ENCODE peak calls at places on chromosomes 2 and 18, in four cellular contexts. C, Z, J and A are unnamed samples.

GRCh38 chr2:156341482-156342251 is 9.1 kb upstream of the NR4A2 start:
- DNase-seq in C (peak; percentile 92), Z (peak; percentile 79), J (peak; percentile 92), A (peak; percentile 76)

GRCh38 chr2:64582774-64583340 is 58.7 kb downstream of the AFTPH start:
- DNase-seq in C (no peak), Z (no peak), J (no peak), A (no peak)

GRCh38 chr2:219571311-219572236 is at the start of gene OBSL1:
- DNase-seq in C (peak; percentile 96), Z (peak; percentile 95), J (peak; percentile 38), A (peak; percentile 77)

GRCh38 chr18:44556296-44556695 is 124.4 kb upstream of the SETBP1 start:
- DNase-seq in C (no peak), Z (no peak), J (no peak), A (no peak)

GRCh38 chr18:47235096-47235495 is 16.4 kb downstream of the SKOR2 start:
- DNase-seq in C (no peak), Z (no peak), J (no peak), A (no peak)

GRCh38 chr2:104851236-104852160 is 2.4 kb upstream of the POU3F3 start:
- DNase-seq in C (no peak), Z (peak; percentile 35), J (no peak), A (no peak)

GRCh38 chr2:160252278-160252887 is 52.3 kb upstream of the ITGB6 start:
- DNase-seq in C (no peak), Z (peak; percentile 62), J (peak; percentile 30), A (no peak)

GRCh38 chr18:12014091-12014490 is 32.8 kb downstream of the IMPA2 start:
- DNase-seq in C (no peak), Z (no peak), J (no peak), A (no peak)

GRCh38 chr2:211391206-211391605 is 834.8 kb downstream of the CPS1 start:
- DNase-seq in C (no peak), Z (no peak), J (no peak), A (no peak)

GRCh38 chr2:54617409-54617808 is 106.1 kb upstream of the EML6 start:
- DNase-seq in C (no peak), Z (no peak), J (no peak), A (no peak)

GRCh38 chr18:34224423-34225217 is at the start of gene NOL4:
- DNase-seq in C (peak; percentile 99), Z (peak; percentile 99), J (no peak), A (peak; percentile 63)

GRCh38 chr2:28604284-28604843 is 108.5 kb downstream of the PLB1 start:
- DNase-seq in C (no peak), Z (no peak), J (no peak), A (no peak)

GRCh38 chr18:76971149-76971548 is 148.8 kb downstream of the ZNF236 start:
- DNase-seq in C (no peak), Z (no peak), J (no peak), A (no peak)

GRCh38 chr2:158726906-158727592 is 68.1 kb upstream of the DAPL1 start:
- DNase-seq in C (peak; percentile 27), Z (no peak), J (no peak), A (no peak)

GRCh38 chr2:3117650-3118216 is 259.9 kb downstream of the EIPR1 start:
- DNase-seq in C (peak; percentile 68), Z (peak; percentile 35), J (no peak), A (no peak)

GRCh38 chr18:59704146-59704545 is 6.9 kb upstream of the CCBE1 start:
- DNase-seq in C (no peak), Z (no peak), J (peak; percentile 61), A (no peak)

GRCh38 chr18:25351773-25352628 is at the start of gene ZNF521:
- DNase-seq in C (peak; percentile 92), Z (peak; percentile 88), J (peak; percentile 86), A (peak; percentile 79)

GRCh38 chr2:146077156-146077555 is 1557.2 kb upstream of the ZEB2 start:
- DNase-seq in C (no peak), Z (no peak), J (peak; percentile 2), A (no peak)

GRCh38 chr2:5111581-5111980 is 580.6 kb upstream of the SOX11 start:
- DNase-seq in C (no peak), Z (no peak), J (no peak), A (no peak)

GRCh38 chr18:36149514-36150289 is 20.0 kb downstream of the ELP2 start:
- DNase-seq in C (no peak), Z (no peak), J (no peak), A (no peak)

GRCh38 chr2:33583194-33583938 is 15.7 kb downstream of the FAM98A start:
- DNase-seq in C (peak; percentile 53), Z (peak; percentile 70), J (peak; percentile 39), A (peak; percentile 16)

GRCh38 chr2:14866953-14867352 is 234.4 kb downstream of the LRATD1 start:
- DNase-seq in C (no peak), Z (no peak), J (no peak), A (no peak)

GRCh38 chr2:137675584-137676327 is 288.5 kb upstream of the HNMT start:
- DNase-seq in C (no peak), Z (no peak), J (no peak), A (no peak)

GRCh38 chr2:37688771-37689468 is 17.5 kb upstream of the CDC42EP3 start:
- DNase-seq in C (peak; percentile 80), Z (peak; percentile 50), J (peak; percentile 72), A (no peak)

GRCh38 chr18:50659091-50660003 is 99.5 kb downstream of the MAPK4 start:
- DNase-seq in C (peak; percentile 53), Z (no peak), J (no peak), A (no peak)

GRCh38 chr18:28837100-28837499 is 660.2 kb upstream of the CDH2 start:
- DNase-seq in C (no peak), Z (no peak), J (no peak), A (no peak)

GRCh38 chr2:104901037-104901851 is 47.3 kb downstream of the POU3F3 start:
- DNase-seq in C (peak; percentile 55), Z (no peak), J (no peak), A (no peak)

GRCh38 chr2:227479865-227480475 is 8.0 kb downstream of the AGFG1 start:
- DNase-seq in C (no peak), Z (no peak), J (peak; percentile 45), A (no peak)

GRCh38 chr2:105660489-105660888 is 84.2 kb upstream of the NCK2 start:
- DNase-seq in C (no peak), Z (no peak), J (no peak), A (no peak)

GRCh38 chr2:238239872-238240760 is at the start of gene HES6:
- DNase-seq in C (peak; percentile 95), Z (peak; percentile 95), J (peak; percentile 68), A (peak; percentile 84)

GRCh38 chr2:64609229-64609994 is 44.3 kb downstream of the SERTAD2 start:
- DNase-seq in C (peak; percentile 89), Z (peak; percentile 81), J (no peak), A (peak; percentile 57)

GRCh38 chr18:61618816-61619215 is 274.0 kb downstream of the RNF152 start:
- DNase-seq in C (no peak), Z (no peak), J (no peak), A (no peak)

GRCh38 chr2:37655442-37655841 is 16.0 kb downstream of the CDC42EP3 start:
- DNase-seq in C (no peak), Z (no peak), J (no peak), A (no peak)

GRCh38 chr18:46632401-46633089 is 24.5 kb downstream of the LOXHD1 start:
- DNase-seq in C (no peak), Z (no peak), J (peak; percentile 10), A (no peak)

DNA sequence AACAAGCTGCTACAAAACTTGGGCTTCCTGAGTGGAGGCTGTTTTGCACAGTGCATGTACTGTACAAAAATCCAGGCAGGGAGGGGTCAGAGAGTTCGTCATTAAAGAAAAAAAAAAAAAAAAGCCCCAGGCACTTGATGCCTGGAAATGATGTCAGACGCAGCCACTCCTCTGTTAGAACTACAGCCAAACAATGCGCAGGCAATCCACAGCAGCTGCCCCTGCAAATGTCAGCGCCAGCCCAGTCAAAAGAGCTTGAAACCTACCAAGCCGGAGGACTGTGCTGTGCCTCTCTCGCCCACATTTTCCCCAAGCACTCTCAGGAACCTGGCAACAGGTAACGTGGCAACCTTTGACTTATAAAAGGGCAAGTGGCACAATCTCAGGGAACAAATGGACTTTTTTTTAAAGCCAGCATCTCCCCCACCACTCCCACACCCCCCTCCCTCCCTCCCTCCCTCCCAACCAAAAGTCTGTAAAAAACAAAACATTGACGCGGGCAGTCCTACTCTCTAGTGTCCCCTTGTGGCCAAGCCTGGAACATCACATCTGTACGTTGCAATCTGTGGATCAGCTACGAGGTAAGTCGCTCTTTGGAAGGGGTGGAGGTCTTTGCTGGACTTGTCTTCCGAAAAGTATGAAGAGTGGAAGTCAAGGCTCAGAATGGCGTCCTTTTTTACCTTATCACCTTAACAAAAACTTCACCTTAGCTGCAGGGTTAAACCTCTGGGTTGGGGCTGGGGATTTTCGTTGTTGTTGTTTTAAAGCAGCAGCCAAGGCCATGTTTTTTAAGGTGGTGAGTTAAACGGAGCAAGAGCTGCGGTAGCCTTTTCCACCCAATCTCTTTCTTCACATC is 144.2 kb downstream of the TGIF1 start:
- DNase-seq in C (peak; percentile 96), Z (peak; percentile 86), J (peak; percentile 93), A (peak; percentile 90)
- TF ChIP-seq CTCF in C (peak; percentile 83), Z (peak; percentile 77), J (peak; percentile 92), A (peak; percentile 81)

GRCh38 chr2:32262105-32262504 is 2.6 kb downstream of the NLRC4 start:
- DNase-seq in C (no peak), Z (no peak), J (no peak), A (no peak)
- TF ChIP-seq CTCF in C (no peak), Z (no peak), J (no peak), A (no peak)

GRCh38 chr2:69436594-69436936 is 670 bp downstream of the NFU1 start:
- DNase-seq in C (no peak), Z (peak; percentile 24), J (no peak), A (no peak)
- TF ChIP-seq CTCF in C (no peak), Z (no peak), J (no peak), A (no peak)

DNA sequence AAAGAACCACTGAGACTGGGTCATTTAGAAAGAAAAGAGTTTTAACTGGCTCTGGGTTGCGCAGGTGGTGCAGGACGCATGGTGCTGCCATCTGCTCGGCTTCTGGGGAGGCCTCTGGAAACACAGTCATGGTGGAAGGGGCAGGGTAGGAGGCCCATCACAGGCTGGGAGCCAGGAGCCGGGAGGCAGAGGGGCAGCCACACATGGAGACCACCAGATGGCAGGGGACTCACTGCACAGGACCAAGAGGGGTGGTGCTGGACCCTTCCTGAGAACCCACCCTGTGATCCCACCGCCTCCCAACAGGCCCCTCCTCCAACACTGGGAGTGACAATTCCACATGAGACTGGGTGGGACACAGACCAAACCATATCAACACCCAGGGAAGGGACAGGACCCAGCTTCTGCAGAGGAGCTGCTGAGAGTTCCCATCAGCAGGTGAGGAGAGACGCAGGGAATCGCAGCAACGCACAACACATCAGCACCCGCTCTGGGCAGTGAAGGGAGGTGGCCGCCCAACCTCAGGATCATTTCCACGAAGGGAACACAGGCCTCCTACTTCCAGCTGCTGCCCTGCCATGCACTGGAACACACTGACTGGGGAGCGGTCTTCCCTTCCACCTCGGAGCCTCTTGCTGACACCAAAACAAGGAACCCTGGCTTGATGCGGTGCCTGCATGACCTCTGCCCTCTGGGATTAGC is 130.7 kb downstream of the TPO start:
- DNase-seq in C (no peak), Z (no peak), J (no peak), A (no peak)
- TF ChIP-seq CTCF in C (peak; percentile 14), Z (no peak), J (peak; percentile 16), A (no peak)

GRCh38 chr18:22285299-22286140 is 116.1 kb downstream of the GATA6 start:
- DNase-seq in C (no peak), Z (no peak), J (no peak), A (no peak)
- TF ChIP-seq CTCF in C (no peak), Z (no peak), J (no peak), A (no peak)